ENCODE peak calls at places on chromosomes 7 and 10, in eight cellular contexts. V, L, C, U, E, Z, B and G are unnamed samples.

GRCh38 chr10:14611971-14612693 is 162.6 kb downstream of the FAM107B start:
- DNase-seq in V (no peak), L (peak), C (no peak), U (no peak), E (no peak), Z (no peak), B (no peak), G (no peak)

GRCh38 chr7:506391-506831 is 13.2 kb downstream of the PDGFA start:
- DNase-seq in V (no peak), L (no peak), C (no peak), U (no peak), E (no peak), Z (no peak), B (peak), G (no peak)

GRCh38 chr10:131790021-131790420 is 110.8 kb upstream of the PPP2R2D start:
- DNase-seq in V (no peak), L (peak), C (no peak), U (no peak), E (no peak), Z (no peak), B (no peak), G (no peak)

GRCh38 chr10:70799124-70799523 is 13.9 kb upstream of the TBATA start:
- DNase-seq in V (peak), L (no peak), C (no peak), U (no peak), E (no peak), Z (no peak), B (no peak), G (no peak)

GRCh38 chr7:154875297-154875696 is 127.6 kb downstream of the PAXIP1 start:
- DNase-seq in V (no peak), L (no peak), C (no peak), U (no peak), E (no peak), Z (no peak), B (no peak), G (no peak)

GRCh38 chr10:48655426-48656240 is 29.0 kb upstream of the WDFY4 start:
- DNase-seq in V (peak), L (peak), C (no peak), U (peak), E (peak), Z (no peak), B (peak), G (peak)

GRCh38 chr10:36638461-36638860 is 486.9 kb upstream of the ANKRD30A start:
- DNase-seq in V (no peak), L (no peak), C (no peak), U (no peak), E (no peak), Z (no peak), B (no peak), G (no peak)

GRCh38 chr10:79446451-79447020 is 1.1 kb upstream of the ZCCHC24 start:
- DNase-seq in V (no peak), L (peak), C (peak), U (no peak), E (peak), Z (no peak), B (peak), G (no peak)